ENCODE peak calls at places on chromosomes 1 and 21, in six cellular contexts. One of them, this sample, is unnamed.

GRCh38 chr1:235648407-235648907 is 1.1 kb downstream of the GNG4 start:
- DNase-seq in HS-27A: no peak
- DNase-seq in fibroblast of the conjunctiva: no peak
- DNase-seq in AML-193: no peak
- DNase-seq in DMS 273 treated with DMSO at 0.1 percent for 48 hours: peak; percentile 21
- DNase-seq in stimulated activated CD4-positive, alpha-beta T cell treated with anti-CD3 and anti-CD28 coated beads, TNF-alpha, amount 100 ng/mL, for 48 hours: no peak
- DNase-seq in this sample: no peak

GRCh38 chr21:32099812-32100416 is 178.9 kb downstream of the MIS18A start:
- DNase-seq in HS-27A: no peak
- DNase-seq in stimulated activated CD4-positive, alpha-beta T cell treated with anti-CD3 and anti-CD28 coated beads, TNF-alpha, amount 100 ng/mL, for 48 hours: no peak
- DNase-seq in fibroblast of the conjunctiva: no peak
- DNase-seq in DMS 273 treated with DMSO at 0.1 percent for 48 hours: no peak
- DNase-seq in AML-193: no peak
- DNase-seq in this sample: no peak

GRCh38 chr1:28436211-28436769 is 66.8 kb downstream of the PHACTR4 start:
- DNase-seq in DMS 273 treated with DMSO at 0.1 percent for 48 hours: no peak
- DNase-seq in HS-27A: no peak
- DNase-seq in stimulated activated CD4-positive, alpha-beta T cell treated with anti-CD3 and anti-CD28 coated beads, TNF-alpha, amount 100 ng/mL, for 48 hours: no peak
- DNase-seq in fibroblast of the conjunctiva: no peak
- DNase-seq in AML-193: no peak
- DNase-seq in this sample: no peak

GRCh38 chr21:17911628-17912027 is 92.5 kb upstream of the C21orf91 start:
- DNase-seq in DMS 273 treated with DMSO at 0.1 percent for 48 hours: no peak
- DNase-seq in stimulated activated CD4-positive, alpha-beta T cell treated with anti-CD3 and anti-CD28 coated beads, TNF-alpha, amount 100 ng/mL, for 48 hours: no peak
- DNase-seq in fibroblast of the conjunctiva: peak; percentile 22
- DNase-seq in HS-27A: peak; percentile 57
- DNase-seq in AML-193: no peak
- DNase-seq in this sample: no peak

GRCh38 chr1:231818342-231818741 is 191.8 kb downstream of the DISC1 start:
- DNase-seq in stimulated activated CD4-positive, alpha-beta T cell treated with anti-CD3 and anti-CD28 coated beads, TNF-alpha, amount 100 ng/mL, for 48 hours: no peak
- DNase-seq in fibroblast of the conjunctiva: no peak
- DNase-seq in HS-27A: no peak
- DNase-seq in AML-193: no peak
- DNase-seq in DMS 273 treated with DMSO at 0.1 percent for 48 hours: no peak
- DNase-seq in this sample: no peak

GRCh38 chr1:51421961-51422360 is 91.6 kb upstream of the TTC39A start:
- DNase-seq in AML-193: peak; percentile 31
- DNase-seq in DMS 273 treated with DMSO at 0.1 percent for 48 hours: peak; percentile 66
- DNase-seq in stimulated activated CD4-positive, alpha-beta T cell treated with anti-CD3 and anti-CD28 coated beads, TNF-alpha, amount 100 ng/mL, for 48 hours: no peak
- DNase-seq in fibroblast of the conjunctiva: peak; percentile 61
- DNase-seq in HS-27A: no peak
- DNase-seq in this sample: no peak

GRCh38 chr1:206713070-206713469 is 28.4 kb downstream of the MAPKAPK2 start:
- DNase-seq in DMS 273 treated with DMSO at 0.1 percent for 48 hours: no peak
- DNase-seq in stimulated activated CD4-positive, alpha-beta T cell treated with anti-CD3 and anti-CD28 coated beads, TNF-alpha, amount 100 ng/mL, for 48 hours: no peak
- DNase-seq in AML-193: peak; percentile 39
- DNase-seq in fibroblast of the conjunctiva: no peak
- DNase-seq in HS-27A: no peak
- DNase-seq in this sample: no peak

GRCh38 chr1:85368073-85368778 is 91.8 kb upstream of the BCL10 start:
- DNase-seq in AML-193: no peak
- DNase-seq in DMS 273 treated with DMSO at 0.1 percent for 48 hours: no peak
- DNase-seq in fibroblast of the conjunctiva: no peak
- DNase-seq in HS-27A: no peak
- DNase-seq in stimulated activated CD4-positive, alpha-beta T cell treated with anti-CD3 and anti-CD28 coated beads, TNF-alpha, amount 100 ng/mL, for 48 hours: no peak
- DNase-seq in this sample: no peak

GRCh38 chr1:26854953-26855352 is 8.0 kb upstream of the SFN start:
- DNase-seq in stimulated activated CD4-positive, alpha-beta T cell treated with anti-CD3 and anti-CD28 coated beads, TNF-alpha, amount 100 ng/mL, for 48 hours: no peak
- DNase-seq in DMS 273 treated with DMSO at 0.1 percent for 48 hours: no peak
- DNase-seq in AML-193: no peak
- DNase-seq in fibroblast of the conjunctiva: no peak
- DNase-seq in HS-27A: no peak
- DNase-seq in this sample: no peak

GRCh38 chr1:100750002-100750885 is 30.7 kb downstream of the VCAM1 start:
- DNase-seq in fibroblast of the conjunctiva: no peak
- DNase-seq in DMS 273 treated with DMSO at 0.1 percent for 48 hours: no peak
- DNase-seq in stimulated activated CD4-positive, alpha-beta T cell treated with anti-CD3 and anti-CD28 coated beads, TNF-alpha, amount 100 ng/mL, for 48 hours: no peak
- DNase-seq in AML-193: no peak
- DNase-seq in HS-27A: no peak
- DNase-seq in this sample: no peak

GRCh38 chr1:7594002-7594713 is 176.9 kb upstream of the VAMP3 start:
- DNase-seq in stimulated activated CD4-positive, alpha-beta T cell treated with anti-CD3 and anti-CD28 coated beads, TNF-alpha, amount 100 ng/mL, for 48 hours: no peak
- DNase-seq in HS-27A: no peak
- DNase-seq in fibroblast of the conjunctiva: no peak
- DNase-seq in AML-193: no peak
- DNase-seq in DMS 273 treated with DMSO at 0.1 percent for 48 hours: no peak
- DNase-seq in this sample: no peak

GRCh38 chr21:37269481-37269880 is 2.3 kb upstream of the VPS26C start:
- DNase-seq in DMS 273 treated with DMSO at 0.1 percent for 48 hours: no peak
- DNase-seq in HS-27A: no peak
- DNase-seq in stimulated activated CD4-positive, alpha-beta T cell treated with anti-CD3 and anti-CD28 coated beads, TNF-alpha, amount 100 ng/mL, for 48 hours: no peak
- DNase-seq in AML-193: no peak
- DNase-seq in fibroblast of the conjunctiva: no peak
- DNase-seq in this sample: no peak

GRCh38 chr1:170562644-170563338 is 30.8 kb downstream of the GORAB start:
- DNase-seq in HS-27A: peak; percentile 36
- DNase-seq in stimulated activated CD4-positive, alpha-beta T cell treated with anti-CD3 and anti-CD28 coated beads, TNF-alpha, amount 100 ng/mL, for 48 hours: no peak
- DNase-seq in AML-193: peak; percentile 57
- DNase-seq in fibroblast of the conjunctiva: peak; percentile 88
- DNase-seq in DMS 273 treated with DMSO at 0.1 percent for 48 hours: no peak
- DNase-seq in this sample: peak; percentile 60

GRCh38 chr21:31338892-31339368 is 5.1 kb downstream of the TIAM1 start:
- DNase-seq in stimulated activated CD4-positive, alpha-beta T cell treated with anti-CD3 and anti-CD28 coated beads, TNF-alpha, amount 100 ng/mL, for 48 hours: no peak
- DNase-seq in DMS 273 treated with DMSO at 0.1 percent for 48 hours: no peak
- DNase-seq in AML-193: no peak
- DNase-seq in HS-27A: no peak
- DNase-seq in fibroblast of the conjunctiva: no peak
- DNase-seq in this sample: no peak

GRCh38 chr1:21906173-21907078 is 30.7 kb downstream of the HSPG2 start:
- DNase-seq in AML-193: no peak
- DNase-seq in HS-27A: no peak
- DNase-seq in stimulated activated CD4-positive, alpha-beta T cell treated with anti-CD3 and anti-CD28 coated beads, TNF-alpha, amount 100 ng/mL, for 48 hours: no peak
- DNase-seq in DMS 273 treated with DMSO at 0.1 percent for 48 hours: no peak
- DNase-seq in fibroblast of the conjunctiva: peak; percentile 36
- DNase-seq in this sample: peak; percentile 76

GRCh38 chr1:26317612-26318337 is at the start of gene CD52:
- DNase-seq in HS-27A: no peak
- DNase-seq in AML-193: no peak
- DNase-seq in DMS 273 treated with DMSO at 0.1 percent for 48 hours: no peak
- DNase-seq in fibroblast of the conjunctiva: no peak
- DNase-seq in stimulated activated CD4-positive, alpha-beta T cell treated with anti-CD3 and anti-CD28 coated beads, TNF-alpha, amount 100 ng/mL, for 48 hours: peak; percentile 52
- DNase-seq in this sample: no peak

GRCh38 chr1:46284597-46285564 is 18.5 kb downstream of the LRRC41 start:
- DNase-seq in DMS 273 treated with DMSO at 0.1 percent for 48 hours: no peak
- DNase-seq in HS-27A: no peak
- DNase-seq in AML-193: no peak
- DNase-seq in fibroblast of the conjunctiva: no peak
- DNase-seq in stimulated activated CD4-positive, alpha-beta T cell treated with anti-CD3 and anti-CD28 coated beads, TNF-alpha, amount 100 ng/mL, for 48 hours: no peak
- DNase-seq in this sample: no peak

GRCh38 chr1:176789571-176790090 is 326.7 kb downstream of the PAPPA2 start:
- DNase-seq in fibroblast of the conjunctiva: no peak
- DNase-seq in HS-27A: no peak
- DNase-seq in DMS 273 treated with DMSO at 0.1 percent for 48 hours: peak; percentile 55
- DNase-seq in stimulated activated CD4-positive, alpha-beta T cell treated with anti-CD3 and anti-CD28 coated beads, TNF-alpha, amount 100 ng/mL, for 48 hours: no peak
- DNase-seq in AML-193: no peak
- DNase-seq in this sample: no peak

GRCh38 chr1:156104861-156105546 is 9.5 kb upstream of the LMNA start:
- DNase-seq in DMS 273 treated with DMSO at 0.1 percent for 48 hours: no peak
- DNase-seq in HS-27A: no peak
- DNase-seq in fibroblast of the conjunctiva: peak; percentile 88
- DNase-seq in AML-193: no peak
- DNase-seq in stimulated activated CD4-positive, alpha-beta T cell treated with anti-CD3 and anti-CD28 coated beads, TNF-alpha, amount 100 ng/mL, for 48 hours: no peak
- DNase-seq in this sample: no peak

This sample was measured in thoracic aorta.